ENCODE peak calls at places on chromosomes 11 and 22, in six cellular contexts. X is left lung, B is choroid plexus epithelial cell, Q is fibroblast of lung, M is Right ventricle myocardium inferior, F is NCI-H2171 treated with DMSO at 0.1 percent for 48 hours. W is an unnamed sample.
A peak's percentile ranks its signal among the peaks of the same experiment; 100 is the strongest.

GRCh38 chr11:10858505-10859360 is 880 bp upstream of the ZBED5 start:
- DNase-seq in X (peak; percentile 90), B (peak; percentile 62), Q (peak; percentile 48), M (peak; percentile 86), F (peak; percentile 4), W (no peak)

GRCh38 chr11:20451568-20451967 is 64.1 kb downstream of the PRMT3 start:
- DNase-seq in X (no peak), B (peak; percentile 31), Q (no peak), M (no peak), F (no peak), W (no peak)

GRCh38 chr11:16173798-16174197 is 182.5 kb downstream of the SOX6 start:
- DNase-seq in X (no peak), B (no peak), Q (no peak), M (no peak), F (no peak), W (no peak)

GRCh38 chr11:128933481-128934178 is 9.0 kb downstream of the TP53AIP1 start:
- DNase-seq in X (no peak), B (no peak), Q (no peak), M (no peak), F (no peak), W (no peak)

GRCh38 chr11:60905047-60905446 is 1.3 kb downstream of the PRPF19 start:
- DNase-seq in X (no peak), B (no peak), Q (no peak), M (no peak), F (no peak), W (no peak)

GRCh38 chr11:17771841-17772401 is 37.3 kb downstream of the KCNC1 start:
- DNase-seq in X (peak; percentile 76), B (no peak), Q (no peak), M (no peak), F (no peak), W (no peak)

GRCh38 chr11:65611758-65612603 is 2.0 kb downstream of the MAP3K11 start:
- DNase-seq in X (no peak), B (peak; percentile 59), Q (no peak), M (no peak), F (no peak), W (no peak)

GRCh38 chr22:17285661-17286060 is 66.4 kb upstream of the ADA2 start:
- DNase-seq in X (no peak), B (no peak), Q (no peak), M (no peak), F (no peak), W (no peak)

GRCh38 chr22:43014062-43014875 is 680 bp downstream of the PACSIN2 start:
- DNase-seq in X (peak; percentile 89), B (no peak), Q (no peak), M (peak; percentile 74), F (peak; percentile 64), W (no peak)

GRCh38 chr11:72358461-72359405 is 75.6 kb downstream of the CLPB start:
- DNase-seq in X (no peak), B (no peak), Q (no peak), M (no peak), F (peak; percentile 67), W (no peak)

GRCh38 chr11:74278721-74279148 is 32.7 kb downstream of the P4HA3 start:
- DNase-seq in X (no peak), B (peak; percentile 100), Q (peak; percentile 99), M (peak; percentile 71), F (no peak), W (no peak)

W was measured in CD14-positive monocyte.